ENCODE peak calls at places on chromosomes 13 and 19, in eight cellular contexts. B is HFF-Myc; U is body of pancreas; Q is ovary; J is kidney epithelial cell; A is CD8-positive, alpha-beta T cell; H is astrocyte of the cerebellum; S is fibroblast of the aortic adventitia. X is an unnamed sample.
A peak's percentile ranks its signal among the peaks of the same experiment; 100 is the strongest.

GRCh38 chr13:65336916-65337315 is 1893.2 kb downstream of the PCDH9 start:
- DNase-seq in B (no peak), U (no peak), Q (no peak), J (no peak), A (no peak), H (peak; percentile 92), S (peak; percentile 5), X (no peak)

GRCh38 chr19:46616631-46617322 is 8.1 kb downstream of the PTGIR start:
- DNase-seq in B (peak; percentile 48), U (peak; percentile 93), Q (peak; percentile 45), J (no peak), A (no peak), H (no peak), S (peak; percentile 59), X (no peak)

GRCh38 chr19:6481541-6482342 is at the start of gene DENND1C:
- DNase-seq in B (no peak), U (peak; percentile 41), Q (no peak), J (no peak), A (peak; percentile 61), H (no peak), S (no peak), X (no peak)

GRCh38 chr13:33261426-33262068 is 24.0 kb downstream of the STARD13 start:
- DNase-seq in B (no peak), U (no peak), Q (no peak), J (no peak), A (no peak), H (no peak), S (no peak), X (no peak)

GRCh38 chr19:1754651-1755466 is 1.6 kb downstream of the ONECUT3 start:
- DNase-seq in B (no peak), U (no peak), Q (no peak), J (no peak), A (no peak), H (no peak), S (no peak), X (no peak)

GRCh38 chr13:24027494-24027893 is 130.2 kb upstream of the C1QTNF9B start:
- DNase-seq in B (no peak), U (no peak), Q (no peak), J (no peak), A (no peak), H (no peak), S (no peak), X (no peak)

GRCh38 chr13:99655351-99656091 is 154.2 kb downstream of the TM9SF2 start:
- DNase-seq in B (no peak), U (peak; percentile 6), Q (no peak), J (peak; percentile 92), A (no peak), H (no peak), S (peak; percentile 6), X (no peak)

GRCh38 chr13:70630247-70630646 is 522.0 kb upstream of the KLHL1 start:
- DNase-seq in B (no peak), U (no peak), Q (no peak), J (no peak), A (no peak), H (no peak), S (no peak), X (no peak)

GRCh38 chr19:46862974-46863632 is 2.3 kb downstream of the ARHGAP35 start:
- DNase-seq in B (no peak), U (no peak), Q (no peak), J (no peak), A (no peak), H (no peak), S (no peak), X (no peak)

GRCh38 chr13:45162821-45163220 is 38.0 kb downstream of the KCTD4 start:
- DNase-seq in B (peak; percentile 53), U (no peak), Q (no peak), J (peak; percentile 83), A (no peak), H (peak; percentile 88), S (peak; percentile 87), X (peak; percentile 40)

GRCh38 chr13:55244991-55245644 is 1895.6 kb upstream of the PRR20A start:
- DNase-seq in B (no peak), U (peak; percentile 23), Q (no peak), J (no peak), A (no peak), H (no peak), S (no peak), X (no peak)

GRCh38 chr19:48746738-48747575 is at the start of gene IZUMO1:
- DNase-seq in B (peak; percentile 73), U (peak; percentile 90), Q (peak; percentile 72), J (peak; percentile 72), A (no peak), H (peak; percentile 74), S (peak; percentile 87), X (peak; percentile 33)

GRCh38 chr19:1262687-1263123 is 6.4 kb upstream of the CIRBP start:
- DNase-seq in B (no peak), U (no peak), Q (peak; percentile 58), J (no peak), A (no peak), H (no peak), S (no peak), X (no peak)

GRCh38 chr13:43783820-43784219 is 3.0 kb downstream of the ENOX1 start:
- DNase-seq in B (no peak), U (peak; percentile 43), Q (no peak), J (no peak), A (no peak), H (no peak), S (peak; percentile 61), X (no peak)

GRCh38 chr13:83753912-83754624 is 128.2 kb downstream of the SLITRK1 start:
- DNase-seq in B (no peak), U (no peak), Q (no peak), J (no peak), A (no peak), H (no peak), S (no peak), X (no peak)

DNA sequence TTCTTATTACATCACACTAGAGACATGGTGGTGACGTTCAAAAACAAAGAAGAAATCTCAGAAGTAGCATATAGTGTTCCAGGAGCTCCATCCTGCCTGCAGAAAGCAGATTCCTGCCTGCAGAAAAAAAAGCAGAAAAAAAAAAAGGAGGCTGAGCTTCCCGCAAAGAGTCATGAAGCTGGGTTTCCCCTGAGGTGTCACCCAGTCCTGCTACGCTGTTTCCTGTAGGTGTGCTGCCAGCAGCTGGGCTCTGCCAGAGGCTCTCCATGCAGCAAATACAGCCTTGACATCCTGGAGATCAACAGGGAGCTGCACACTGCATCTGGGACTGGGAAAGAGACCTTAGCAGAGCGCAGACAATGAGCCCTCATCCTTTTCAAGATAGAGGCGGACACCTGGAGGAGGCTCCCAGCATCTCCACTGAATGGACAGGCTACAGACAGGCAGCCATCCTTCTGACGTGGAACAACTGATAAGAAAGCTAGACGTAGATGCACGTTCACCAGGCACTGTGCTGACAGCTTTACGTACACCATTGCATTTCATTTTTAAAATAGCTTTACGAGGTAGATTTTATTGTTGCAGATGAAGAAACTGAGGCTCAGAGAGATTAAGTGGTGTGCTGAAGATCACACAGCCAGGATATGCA is 350.9 kb downstream of the FOXO1 start:
- DNase-seq in B (no peak), U (peak; percentile 48), Q (peak; percentile 37), J (peak; percentile 4), A (peak; percentile 27), H (no peak), S (no peak), X (no peak)
- H3K4me3 ChIP-seq in B (no peak overlapping the region), U (no peak overlapping the region), Q (no peak overlapping the region), J (no peak overlapping the region), A (no peak overlapping the region), H (no peak overlapping the region), S (no peak overlapping the region), X (no peak overlapping the region)

GRCh38 chr13:73228546-73228945 is 169.7 kb downstream of the KLF5 start:
- DNase-seq in B (no peak), U (no peak), Q (no peak), J (no peak), A (no peak), H (no peak), S (peak; percentile 10), X (no peak)
- TF ChIP-seq CTCF in B (peak; percentile 4), U (no peak), Q (no peak), J (no peak), A (no peak), H (peak; percentile 33), S (peak; percentile 10), X (peak; percentile 11)

GRCh38 chr19:37718357-37718756 is 1.2 kb downstream of the ZNF607 start:
- DNase-seq in B (no peak), U (no peak), Q (no peak), J (no peak), A (no peak), H (no peak), S (no peak), X (no peak)

GRCh38 chr19:37719111-37719926 is at the start of gene ZNF607:
- DNase-seq in B (peak; percentile 67), U (peak; percentile 92), Q (peak; percentile 91), J (peak; percentile 67), A (peak; percentile 75), H (peak; percentile 70), S (peak; percentile 88), X (no peak)

GRCh38 chr19:37719927-37720265 is 335 bp upstream of the ZNF607 start:
- DNase-seq in B (no peak), U (no peak), Q (no peak), J (no peak), A (no peak), H (no peak), S (no peak), X (no peak)

GRCh38 chr19:37716140-37716539 is 3.4 kb downstream of the ZNF607 start:
- DNase-seq in B (no peak), U (no peak), Q (no peak), J (no peak), A (no peak), H (no peak), S (no peak), X (no peak)
- H3K4me3 ChIP-seq in B (no peak overlapping the region), U (no peak overlapping the region), Q (no peak overlapping the region), J (no peak overlapping the region), A (no peak overlapping the region), H (no peak overlapping the region), S (no peak overlapping the region), X (no peak overlapping the region)

DNA sequence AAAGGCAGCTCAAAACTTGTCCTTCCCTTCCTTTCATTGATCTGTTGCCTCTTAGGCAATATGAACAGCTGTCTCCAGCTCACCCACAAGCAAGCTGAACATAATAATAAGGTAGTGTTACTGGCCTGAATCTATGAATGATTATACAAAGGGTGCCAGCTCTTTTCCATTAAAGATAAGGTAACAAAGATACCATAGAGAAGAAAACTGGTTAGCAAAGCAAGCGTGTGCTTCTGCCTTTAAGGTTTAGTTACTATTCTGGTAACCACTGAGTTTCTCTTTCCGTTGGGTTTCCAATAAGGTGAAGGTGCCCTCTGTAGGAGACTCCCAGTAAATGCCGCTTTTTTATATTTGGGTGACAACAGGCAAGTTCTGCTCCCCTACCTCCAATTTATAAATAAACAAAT is 12.1 kb upstream of the DACH1 start:
- DNase-seq in B (peak; percentile 22), U (peak; percentile 47), Q (no peak), J (no peak), A (no peak), H (no peak), S (no peak), X (no peak)
- TF ChIP-seq CTCF in B (peak; percentile 54), U (peak; percentile 58), Q (no peak), J (peak; percentile 57), A (no peak), H (peak; percentile 70), S (no peak), X (no peak)